ENCODE peak calls at places on chromosome 22, in ten cellular contexts. Y, E, K, P, W, S, X, R, J and I are unnamed samples.

GRCh38 chr22:24401824-24402434 is 25.5 kb upstream of the ADORA2A start:
- DNase-seq in K (no peak), R (no peak), W (no peak), S (no peak), E (no peak), P (no peak), Y (no peak), J (no peak), X (no peak), I (no peak)

GRCh38 chr22:38009000-38009806 is 24.8 kb upstream of the SOX10 start:
- DNase-seq in Y (no peak), X (no peak), K (no peak), W (no peak), J (no peak), E (no peak), S (no peak), P (no peak), R (no peak), I (no peak)

GRCh38 chr22:50738649-50739227 is 734 bp downstream of the ACR start:
- DNase-seq in Y (no peak), E (no peak), K (no peak), X (no peak), J (no peak), R (no peak), S (no peak), P (no peak), W (no peak), I (no peak)

GRCh38 chr22:28949788-28950187 is 66.4 kb downstream of the ZNRF3 start:
- DNase-seq in K (no peak), X (no peak), W (no peak), E (no peak), J (no peak), S (no peak), R (no peak), Y (no peak), P (no peak), I (no peak)

GRCh38 chr22:45493286-45493771 is 9.4 kb upstream of the FBLN1 start:
- DNase-seq in J (no peak), E (no peak), W (no peak), X (no peak), S (no peak), P (no peak), Y (no peak), K (no peak), R (no peak), I (peak; percentile 53)

GRCh38 chr22:41526802-41527799 is 17.2 kb downstream of the POLR3H start:
- DNase-seq in Y (peak; percentile 61), K (peak; percentile 63), W (peak; percentile 51), P (no peak), X (peak; percentile 55), S (no peak), E (no peak), R (peak; percentile 36), J (peak; percentile 52), I (peak; percentile 49)

GRCh38 chr22:50211147-50211546 is 10.3 kb downstream of the SELENOO start:
- DNase-seq in J (no peak), Y (no peak), W (no peak), K (no peak), R (no peak), P (no peak), S (no peak), E (peak; percentile 32), X (no peak), I (no peak)

GRCh38 chr22:39309364-39309861 is 10.0 kb downstream of the RPL3 start:
- DNase-seq in X (no peak), J (peak; percentile 36), K (peak; percentile 77), E (peak; percentile 60), S (no peak), R (no peak), P (no peak), W (no peak), Y (no peak), I (peak; percentile 85)

GRCh38 chr22:27798526-27799333 is 2.8 kb downstream of the MN1 start:
- DNase-seq in W (no peak), J (no peak), S (no peak), Y (no peak), X (no peak), K (peak; percentile 57), R (no peak), P (no peak), E (no peak), I (no peak)

GRCh38 chr22:27795053-27795452 is 6.5 kb downstream of the MN1 start:
- DNase-seq in S (no peak), E (no peak), Y (no peak), P (no peak), W (no peak), X (no peak), R (no peak), K (peak; percentile 68), J (no peak), I (no peak)

GRCh38 chr22:27796118-27796517 is 5.4 kb downstream of the MN1 start:
- DNase-seq in S (no peak), P (no peak), K (no peak), X (no peak), E (no peak), Y (no peak), W (no peak), R (no peak), J (no peak), I (no peak)

GRCh38 chr22:27797793-27798525 is 3.6 kb downstream of the MN1 start:
- DNase-seq in S (no peak), K (peak; percentile 61), Y (no peak), W (no peak), P (no peak), J (no peak), R (no peak), E (no peak), X (no peak), I (no peak)

DNA sequence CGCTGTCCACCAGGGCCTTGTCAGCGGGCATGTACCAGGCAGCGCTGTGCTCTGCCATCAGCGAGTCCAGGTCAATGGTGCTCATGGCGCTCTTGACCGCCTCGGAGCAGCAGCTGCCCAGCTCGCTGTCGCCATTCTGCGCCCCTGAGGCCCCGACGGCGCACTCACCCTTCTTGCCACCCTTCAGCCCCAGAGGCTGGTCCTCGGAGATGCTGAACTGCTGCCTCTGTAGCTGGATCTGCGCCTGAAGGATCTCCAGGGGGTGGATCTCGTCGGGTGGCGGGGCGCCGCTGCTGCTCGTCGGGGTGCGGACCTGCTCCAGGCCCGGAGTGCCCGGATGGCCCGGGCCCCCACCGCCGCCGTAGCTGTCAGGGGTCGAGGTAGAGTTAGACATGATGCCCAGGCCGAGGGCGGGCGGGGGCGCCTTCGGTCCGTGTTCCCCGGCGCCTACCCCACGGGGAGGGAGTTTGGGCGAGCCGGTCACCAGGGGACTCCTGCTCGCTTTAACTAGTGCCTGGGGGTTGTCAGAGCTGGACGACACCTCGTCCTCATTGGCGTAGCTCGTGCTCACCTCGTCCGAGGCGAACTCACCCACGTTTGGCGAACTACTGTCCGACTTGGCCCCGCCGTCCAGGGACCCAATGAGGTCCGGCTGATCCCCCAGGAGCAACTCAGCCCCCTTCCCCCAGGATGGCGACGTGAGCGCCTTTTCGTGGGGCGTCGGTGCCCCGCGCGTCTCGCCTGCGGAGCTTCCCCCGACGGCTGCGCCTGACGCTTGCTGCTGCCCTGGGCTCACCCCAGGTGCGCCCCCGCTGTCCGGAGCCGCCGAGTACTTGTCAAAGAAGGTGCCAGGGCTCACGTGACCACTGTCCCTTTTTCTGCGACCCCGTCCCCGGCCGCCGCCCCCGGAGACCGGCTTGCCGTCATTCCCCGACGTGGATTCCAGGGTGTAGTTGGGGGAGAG is 4.4 kb downstream of the MN1 start:
- DNase-seq in X (no peak), S (no peak), J (no peak), K (peak; percentile 58), E (no peak), P (no peak), Y (no peak), R (no peak), W (no peak), I (no peak)
- H3K27me3 ChIP-seq in X (peaks cover 57% of the 10 kb centered on the region), S (peaks cover 62% of the 10 kb centered on the region), J (no peaks in the 10 kb centered on the region), K (peaks cover 47% of the 10 kb centered on the region), E (no peaks in the 10 kb centered on the region), P (no peaks in the 10 kb centered on the region), Y (no peaks in the 10 kb centered on the region), R (peaks cover 24% of the 10 kb centered on the region), W (peaks cover 5% of the 10 kb centered on the region), I (no peaks in the 10 kb centered on the region)

GRCh38 chr22:43417555-43417954 is 5.7 kb downstream of the MPPED1 start:
- DNase-seq in R (no peak), K (no peak), E (no peak), X (no peak), J (no peak), P (no peak), Y (no peak), W (no peak), S (no peak), I (no peak)

GRCh38 chr22:43411040-43411919 is 534 bp upstream of the MPPED1 start:
- DNase-seq in S (no peak), J (no peak), Y (no peak), R (no peak), K (no peak), E (no peak), W (no peak), P (no peak), X (no peak), I (no peak)

GRCh38 chr22:43411981-43412807 is at the start of gene MPPED1:
- DNase-seq in J (no peak), Y (no peak), S (no peak), K (no peak), X (no peak), E (no peak), R (no peak), W (no peak), P (no peak), I (no peak)

GRCh38 chr22:43412808-43413785 is 1.3 kb downstream of the MPPED1 start:
- DNase-seq in E (no peak), P (no peak), W (no peak), J (peak; percentile 51), Y (no peak), K (no peak), R (no peak), X (no peak), S (no peak), I (no peak)

DNA sequence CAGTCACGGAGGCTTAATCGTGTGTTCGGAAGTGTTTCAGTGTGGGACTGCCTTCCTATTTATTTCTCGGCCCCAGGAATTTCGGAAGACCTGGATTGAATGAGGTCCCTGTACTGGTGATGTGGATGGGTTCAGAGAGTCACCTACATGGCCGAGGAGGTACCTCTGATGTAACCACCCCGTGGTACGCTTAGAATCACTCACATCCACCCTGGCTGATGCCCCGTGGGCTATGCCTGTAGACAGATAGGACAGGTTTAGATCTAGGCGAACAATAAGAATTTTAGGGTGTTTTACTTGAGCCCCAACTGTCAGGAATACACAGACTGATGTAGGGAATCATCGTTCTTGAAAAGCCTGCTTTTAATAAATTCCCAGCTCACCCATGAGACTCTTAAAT is 2.0 kb downstream of the MPPED1 start:
- DNase-seq in Y (no peak), P (no peak), K (no peak), R (no peak), X (no peak), E (no peak), J (no peak), S (no peak), W (no peak), I (no peak)
- H3K27me3 ChIP-seq in Y (peaks cover 9% of the 10 kb centered on the region), P (no peaks in the 10 kb centered on the region), K (peaks cover 13% of the 10 kb centered on the region), R (peaks cover 12% of the 10 kb centered on the region), X (peaks cover 79% of the 10 kb centered on the region), E (peaks cover 39% of the 10 kb centered on the region), J (no peaks in the 10 kb centered on the region), S (peaks cover 38% of the 10 kb centered on the region), W (peaks cover 13% of the 10 kb centered on the region), I (peaks cover 79% of the 10 kb centered on the region)

GRCh38 chr22:19526702-19527111 is 2.5 kb upstream of the CLDN5 start:
- DNase-seq in S (no peak), P (no peak), J (no peak), X (no peak), Y (no peak), R (no peak), E (no peak), K (no peak), W (no peak), I (no peak)

GRCh38 chr22:19525116-19525660 is 978 bp upstream of the CLDN5 start:
- DNase-seq in J (peak; percentile 56), R (no peak), W (no peak), E (no peak), X (no peak), K (no peak), Y (no peak), P (no peak), S (peak; percentile 28), I (no peak)

GRCh38 chr22:19527321-19527721 is 3.1 kb upstream of the CLDN5 start:
- DNase-seq in R (no peak), S (peak; percentile 73), W (no peak), K (no peak), J (no peak), E (no peak), X (no peak), Y (no peak), P (no peak), I (no peak)

GRCh38 chr22:19525666-19526065 is 1.5 kb upstream of the CLDN5 start:
- DNase-seq in P (no peak), X (no peak), R (no peak), Y (no peak), K (no peak), S (no peak), W (no peak), E (no peak), J (no peak), I (no peak)

DNA sequence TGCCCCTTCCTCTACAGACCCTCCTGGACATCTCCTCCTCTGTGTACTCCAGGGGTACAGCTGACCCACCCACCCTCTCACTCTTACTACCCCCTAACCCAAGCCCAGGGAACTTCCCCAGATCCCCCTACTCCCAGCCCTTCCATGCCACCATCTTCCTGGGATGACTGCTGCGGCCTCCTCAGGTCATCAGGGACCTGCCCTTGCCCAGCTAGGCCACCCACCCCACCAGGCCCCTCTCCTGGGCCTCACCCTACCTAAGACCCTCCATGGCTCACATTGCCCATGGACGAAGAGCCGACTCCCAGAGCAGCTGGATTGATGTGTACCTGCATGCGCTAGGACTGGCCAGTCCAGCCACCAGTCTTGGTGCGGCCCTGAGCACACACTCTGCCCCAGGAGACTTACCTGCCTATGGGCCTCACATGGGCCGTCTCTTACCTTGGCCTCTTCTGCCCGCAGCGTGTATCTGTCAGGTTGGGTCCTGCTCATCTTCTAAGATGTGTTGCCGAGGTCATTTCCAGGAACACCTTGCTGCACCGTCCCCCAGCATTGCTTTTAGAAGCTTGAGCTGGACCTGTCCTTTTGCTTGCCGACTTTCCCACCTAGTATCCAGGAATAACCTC is 2.0 kb upstream of the CLDN5 start:
- DNase-seq in R (no peak), X (no peak), J (no peak), E (no peak), Y (no peak), K (no peak), W (no peak), S (no peak), P (no peak), I (no peak)
- H3K27me3 ChIP-seq in R (peaks cover 20% of the 10 kb centered on the region), X (peaks cover 51% of the 10 kb centered on the region), J (no peaks in the 10 kb centered on the region), E (peaks cover 13% of the 10 kb centered on the region), Y (peaks cover 7% of the 10 kb centered on the region), K (peaks cover 4% of the 10 kb centered on the region), W (peaks cover 22% of the 10 kb centered on the region), S (no peaks in the 10 kb centered on the region), P (no peaks in the 10 kb centered on the region), I (peaks cover 9% of the 10 kb centered on the region)

GRCh38 chr22:31622980-31623379 is 39.0 kb downstream of the PISD start:
- DNase-seq in W (no peak), J (no peak), S (no peak), E (no peak), K (no peak), P (no peak), R (no peak), Y (no peak), X (no peak), I (no peak)
- H3K27me3 ChIP-seq in W (no peaks in the 10 kb centered on the region), J (no peaks in the 10 kb centered on the region), S (no peaks in the 10 kb centered on the region), E (no peaks in the 10 kb centered on the region), K (no peaks in the 10 kb centered on the region), P (no peaks in the 10 kb centered on the region), R (no peaks in the 10 kb centered on the region), Y (no peaks in the 10 kb centered on the region), X (no peaks in the 10 kb centered on the region), I (no peaks in the 10 kb centered on the region)